ENCODE peak calls at places on chromosomes 1 and 21, in ten cellular contexts. One of them, this sample, is unnamed.

GRCh38 chr1:43582162-43582566 is 51.5 kb downstream of the PTPRF start:
- DNase-seq in HTR-8/SVneo: peak
- DNase-seq in astrocyte of the cerebellum: peak
- DNase-seq in skeletal muscle cell: peak
- DNase-seq in T-helper 1 cell: no peak
- DNase-seq in left lung: peak
- DNase-seq in activated CD8-positive, alpha-beta memory T cell treated with anti-CD3 and anti-CD28 coated beads for 4 hours: peak
- DNase-seq in activated CD4-positive, alpha-beta T cell treated with anti-CD3 and anti-CD28 coated beads, Interleukin-2, amount 50 U/mL, for 24 hours: peak
- DNase-seq in EH: peak
- DNase-seq in T-helper 17 cell: no peak
- DNase-seq in this sample: no peak

GRCh38 chr21:42463861-42464515 is 32.0 kb downstream of the RSPH1 start:
- DNase-seq in skeletal muscle cell: no peak
- DNase-seq in activated CD8-positive, alpha-beta memory T cell treated with anti-CD3 and anti-CD28 coated beads for 4 hours: peak
- DNase-seq in T-helper 17 cell: peak
- DNase-seq in activated CD4-positive, alpha-beta T cell treated with anti-CD3 and anti-CD28 coated beads, Interleukin-2, amount 50 U/mL, for 24 hours: peak
- DNase-seq in left lung: peak
- DNase-seq in T-helper 1 cell: peak
- DNase-seq in astrocyte of the cerebellum: no peak
- DNase-seq in EH: peak
- DNase-seq in HTR-8/SVneo: no peak
- DNase-seq in this sample: peak

GRCh38 chr1:192161974-192162373 is 3.7 kb downstream of the RGS18 start:
- DNase-seq in activated CD8-positive, alpha-beta memory T cell treated with anti-CD3 and anti-CD28 coated beads for 4 hours: no peak
- DNase-seq in left lung: no peak
- DNase-seq in T-helper 1 cell: no peak
- DNase-seq in activated CD4-positive, alpha-beta T cell treated with anti-CD3 and anti-CD28 coated beads, Interleukin-2, amount 50 U/mL, for 24 hours: no peak
- DNase-seq in astrocyte of the cerebellum: no peak
- DNase-seq in T-helper 17 cell: no peak
- DNase-seq in HTR-8/SVneo: no peak
- DNase-seq in skeletal muscle cell: no peak
- DNase-seq in EH: no peak
- DNase-seq in this sample: no peak

GRCh38 chr21:45541221-45542039 is 810 bp downstream of the SLC19A1 start:
- DNase-seq in skeletal muscle cell: no peak
- DNase-seq in astrocyte of the cerebellum: no peak
- DNase-seq in activated CD8-positive, alpha-beta memory T cell treated with anti-CD3 and anti-CD28 coated beads for 4 hours: peak
- DNase-seq in activated CD4-positive, alpha-beta T cell treated with anti-CD3 and anti-CD28 coated beads, Interleukin-2, amount 50 U/mL, for 24 hours: peak
- DNase-seq in HTR-8/SVneo: peak
- DNase-seq in EH: peak
- DNase-seq in left lung: peak
- DNase-seq in T-helper 17 cell: peak
- DNase-seq in T-helper 1 cell: peak
- DNase-seq in this sample: peak

GRCh38 chr1:30919025-30919881 is 10.7 kb upstream of the SDC3 start:
- DNase-seq in skeletal muscle cell: peak
- DNase-seq in EH: peak
- DNase-seq in left lung: no peak
- DNase-seq in astrocyte of the cerebellum: peak
- DNase-seq in T-helper 1 cell: no peak
- DNase-seq in activated CD4-positive, alpha-beta T cell treated with anti-CD3 and anti-CD28 coated beads, Interleukin-2, amount 50 U/mL, for 24 hours: no peak
- DNase-seq in T-helper 17 cell: no peak
- DNase-seq in activated CD8-positive, alpha-beta memory T cell treated with anti-CD3 and anti-CD28 coated beads for 4 hours: no peak
- DNase-seq in HTR-8/SVneo: no peak
- DNase-seq in this sample: no peak

GRCh38 chr1:166925791-166926483 is 49.4 kb downstream of the ILDR2 start:
- DNase-seq in left lung: no peak
- DNase-seq in skeletal muscle cell: peak
- DNase-seq in HTR-8/SVneo: peak
- DNase-seq in activated CD8-positive, alpha-beta memory T cell treated with anti-CD3 and anti-CD28 coated beads for 4 hours: no peak
- DNase-seq in EH: peak
- DNase-seq in astrocyte of the cerebellum: peak
- DNase-seq in T-helper 1 cell: no peak
- DNase-seq in activated CD4-positive, alpha-beta T cell treated with anti-CD3 and anti-CD28 coated beads, Interleukin-2, amount 50 U/mL, for 24 hours: no peak
- DNase-seq in T-helper 17 cell: no peak
- DNase-seq in this sample: no peak

GRCh38 chr1:88801575-88802208 is 89.7 kb downstream of the GTF2B start:
- DNase-seq in T-helper 17 cell: no peak
- DNase-seq in activated CD8-positive, alpha-beta memory T cell treated with anti-CD3 and anti-CD28 coated beads for 4 hours: no peak
- DNase-seq in astrocyte of the cerebellum: no peak
- DNase-seq in HTR-8/SVneo: no peak
- DNase-seq in left lung: no peak
- DNase-seq in activated CD4-positive, alpha-beta T cell treated with anti-CD3 and anti-CD28 coated beads, Interleukin-2, amount 50 U/mL, for 24 hours: no peak
- DNase-seq in skeletal muscle cell: peak
- DNase-seq in T-helper 1 cell: no peak
- DNase-seq in EH: peak
- DNase-seq in this sample: no peak

GRCh38 chr1:44271646-44272045 is 58.4 kb downstream of the DMAP1 start:
- DNase-seq in left lung: no peak
- DNase-seq in HTR-8/SVneo: no peak
- DNase-seq in EH: no peak
- DNase-seq in activated CD4-positive, alpha-beta T cell treated with anti-CD3 and anti-CD28 coated beads, Interleukin-2, amount 50 U/mL, for 24 hours: no peak
- DNase-seq in activated CD8-positive, alpha-beta memory T cell treated with anti-CD3 and anti-CD28 coated beads for 4 hours: no peak
- DNase-seq in T-helper 17 cell: no peak
- DNase-seq in skeletal muscle cell: no peak
- DNase-seq in astrocyte of the cerebellum: no peak
- DNase-seq in T-helper 1 cell: no peak
- DNase-seq in this sample: no peak

GRCh38 chr1:33057095-33057494 is 20.4 kb upstream of the AK2 start:
- DNase-seq in T-helper 1 cell: no peak
- DNase-seq in astrocyte of the cerebellum: no peak
- DNase-seq in T-helper 17 cell: no peak
- DNase-seq in left lung: no peak
- DNase-seq in HTR-8/SVneo: no peak
- DNase-seq in activated CD4-positive, alpha-beta T cell treated with anti-CD3 and anti-CD28 coated beads, Interleukin-2, amount 50 U/mL, for 24 hours: no peak
- DNase-seq in activated CD8-positive, alpha-beta memory T cell treated with anti-CD3 and anti-CD28 coated beads for 4 hours: no peak
- DNase-seq in skeletal muscle cell: no peak
- DNase-seq in EH: no peak
- DNase-seq in this sample: no peak

GRCh38 chr1:183896466-183897026 is 91.6 kb downstream of the RGL1 start:
- DNase-seq in left lung: no peak
- DNase-seq in HTR-8/SVneo: peak
- DNase-seq in skeletal muscle cell: peak
- DNase-seq in activated CD8-positive, alpha-beta memory T cell treated with anti-CD3 and anti-CD28 coated beads for 4 hours: no peak
- DNase-seq in astrocyte of the cerebellum: no peak
- DNase-seq in activated CD4-positive, alpha-beta T cell treated with anti-CD3 and anti-CD28 coated beads, Interleukin-2, amount 50 U/mL, for 24 hours: no peak
- DNase-seq in EH: peak
- DNase-seq in T-helper 1 cell: no peak
- DNase-seq in T-helper 17 cell: no peak
- DNase-seq in this sample: no peak

GRCh38 chr1:11407301-11407994 is 71.5 kb upstream of the DISP3 start:
- DNase-seq in activated CD4-positive, alpha-beta T cell treated with anti-CD3 and anti-CD28 coated beads, Interleukin-2, amount 50 U/mL, for 24 hours: no peak
- DNase-seq in T-helper 1 cell: no peak
- DNase-seq in activated CD8-positive, alpha-beta memory T cell treated with anti-CD3 and anti-CD28 coated beads for 4 hours: no peak
- DNase-seq in EH: no peak
- DNase-seq in HTR-8/SVneo: no peak
- DNase-seq in left lung: no peak
- DNase-seq in T-helper 17 cell: no peak
- DNase-seq in astrocyte of the cerebellum: no peak
- DNase-seq in skeletal muscle cell: no peak
- DNase-seq in this sample: no peak

GRCh38 chr1:178997428-178997827 is 28.3 kb upstream of the FAM20B start:
- DNase-seq in EH: no peak
- DNase-seq in T-helper 1 cell: no peak
- DNase-seq in skeletal muscle cell: no peak
- DNase-seq in T-helper 17 cell: no peak
- DNase-seq in astrocyte of the cerebellum: no peak
- DNase-seq in left lung: no peak
- DNase-seq in activated CD4-positive, alpha-beta T cell treated with anti-CD3 and anti-CD28 coated beads, Interleukin-2, amount 50 U/mL, for 24 hours: no peak
- DNase-seq in activated CD8-positive, alpha-beta memory T cell treated with anti-CD3 and anti-CD28 coated beads for 4 hours: no peak
- DNase-seq in HTR-8/SVneo: no peak
- DNase-seq in this sample: no peak

GRCh38 chr1:107842241-107842640 is 122.7 kb downstream of the VAV3 start:
- DNase-seq in T-helper 1 cell: no peak
- DNase-seq in activated CD8-positive, alpha-beta memory T cell treated with anti-CD3 and anti-CD28 coated beads for 4 hours: no peak
- DNase-seq in astrocyte of the cerebellum: no peak
- DNase-seq in HTR-8/SVneo: no peak
- DNase-seq in T-helper 17 cell: no peak
- DNase-seq in activated CD4-positive, alpha-beta T cell treated with anti-CD3 and anti-CD28 coated beads, Interleukin-2, amount 50 U/mL, for 24 hours: no peak
- DNase-seq in left lung: no peak
- DNase-seq in skeletal muscle cell: no peak
- DNase-seq in EH: no peak
- DNase-seq in this sample: no peak

GRCh38 chr1:64212023-64212422 is 8.6 kb downstream of the UBE2U start:
- DNase-seq in T-helper 1 cell: no peak
- DNase-seq in HTR-8/SVneo: no peak
- DNase-seq in EH: peak
- DNase-seq in T-helper 17 cell: no peak
- DNase-seq in activated CD4-positive, alpha-beta T cell treated with anti-CD3 and anti-CD28 coated beads, Interleukin-2, amount 50 U/mL, for 24 hours: no peak
- DNase-seq in skeletal muscle cell: peak
- DNase-seq in activated CD8-positive, alpha-beta memory T cell treated with anti-CD3 and anti-CD28 coated beads for 4 hours: no peak
- DNase-seq in left lung: no peak
- DNase-seq in astrocyte of the cerebellum: no peak
- DNase-seq in this sample: no peak

GRCh38 chr1:9689011-9689706 is 37.6 kb downstream of the PIK3CD start:
- DNase-seq in T-helper 1 cell: peak
- DNase-seq in T-helper 17 cell: peak
- DNase-seq in HTR-8/SVneo: peak
- DNase-seq in astrocyte of the cerebellum: no peak
- DNase-seq in skeletal muscle cell: no peak
- DNase-seq in EH: peak
- DNase-seq in activated CD8-positive, alpha-beta memory T cell treated with anti-CD3 and anti-CD28 coated beads for 4 hours: peak
- DNase-seq in activated CD4-positive, alpha-beta T cell treated with anti-CD3 and anti-CD28 coated beads, Interleukin-2, amount 50 U/mL, for 24 hours: peak
- DNase-seq in left lung: peak
- DNase-seq in this sample: peak

GRCh38 chr1:81512242-81512641 is 288.5 kb upstream of the ADGRL2 start:
- DNase-seq in EH: no peak
- DNase-seq in T-helper 17 cell: no peak
- DNase-seq in activated CD4-positive, alpha-beta T cell treated with anti-CD3 and anti-CD28 coated beads, Interleukin-2, amount 50 U/mL, for 24 hours: no peak
- DNase-seq in skeletal muscle cell: no peak
- DNase-seq in left lung: no peak
- DNase-seq in T-helper 1 cell: no peak
- DNase-seq in HTR-8/SVneo: no peak
- DNase-seq in astrocyte of the cerebellum: no peak
- DNase-seq in activated CD8-positive, alpha-beta memory T cell treated with anti-CD3 and anti-CD28 coated beads for 4 hours: no peak
- DNase-seq in this sample: no peak

GRCh38 chr1:98323906-98324358 is 337.6 kb upstream of the SNX7 start:
- DNase-seq in HTR-8/SVneo: peak
- DNase-seq in T-helper 1 cell: no peak
- DNase-seq in EH: peak
- DNase-seq in T-helper 17 cell: no peak
- DNase-seq in activated CD4-positive, alpha-beta T cell treated with anti-CD3 and anti-CD28 coated beads, Interleukin-2, amount 50 U/mL, for 24 hours: no peak
- DNase-seq in left lung: peak
- DNase-seq in skeletal muscle cell: peak
- DNase-seq in astrocyte of the cerebellum: peak
- DNase-seq in activated CD8-positive, alpha-beta memory T cell treated with anti-CD3 and anti-CD28 coated beads for 4 hours: peak
- DNase-seq in this sample: no peak

GRCh38 chr1:17289756-17290155 is 18.2 kb upstream of the PADI4 start:
- DNase-seq in astrocyte of the cerebellum: peak
- DNase-seq in T-helper 17 cell: no peak
- DNase-seq in activated CD8-positive, alpha-beta memory T cell treated with anti-CD3 and anti-CD28 coated beads for 4 hours: no peak
- DNase-seq in skeletal muscle cell: peak
- DNase-seq in left lung: no peak
- DNase-seq in EH: peak
- DNase-seq in HTR-8/SVneo: no peak
- DNase-seq in activated CD4-positive, alpha-beta T cell treated with anti-CD3 and anti-CD28 coated beads, Interleukin-2, amount 50 U/mL, for 24 hours: no peak
- DNase-seq in T-helper 1 cell: no peak
- DNase-seq in this sample: no peak

GRCh38 chr1:52668711-52669110 is 29.4 kb downstream of the COA7 start:
- DNase-seq in EH: peak
- DNase-seq in activated CD8-positive, alpha-beta memory T cell treated with anti-CD3 and anti-CD28 coated beads for 4 hours: no peak
- DNase-seq in HTR-8/SVneo: no peak
- DNase-seq in activated CD4-positive, alpha-beta T cell treated with anti-CD3 and anti-CD28 coated beads, Interleukin-2, amount 50 U/mL, for 24 hours: no peak
- DNase-seq in T-helper 17 cell: no peak
- DNase-seq in skeletal muscle cell: no peak
- DNase-seq in left lung: no peak
- DNase-seq in T-helper 1 cell: no peak
- DNase-seq in astrocyte of the cerebellum: no peak
- DNase-seq in this sample: no peak

GRCh38 chr1:4976859-4977440 is 322.5 kb downstream of the AJAP1 start:
- DNase-seq in activated CD4-positive, alpha-beta T cell treated with anti-CD3 and anti-CD28 coated beads, Interleukin-2, amount 50 U/mL, for 24 hours: no peak
- DNase-seq in skeletal muscle cell: no peak
- DNase-seq in T-helper 17 cell: no peak
- DNase-seq in astrocyte of the cerebellum: no peak
- DNase-seq in HTR-8/SVneo: no peak
- DNase-seq in activated CD8-positive, alpha-beta memory T cell treated with anti-CD3 and anti-CD28 coated beads for 4 hours: no peak
- DNase-seq in T-helper 1 cell: no peak
- DNase-seq in left lung: no peak
- DNase-seq in EH: no peak
- DNase-seq in this sample: no peak

GRCh38 chr1:85683292-85684025 is 24.8 kb downstream of the ZNHIT6 start:
- DNase-seq in astrocyte of the cerebellum: no peak
- DNase-seq in activated CD4-positive, alpha-beta T cell treated with anti-CD3 and anti-CD28 coated beads, Interleukin-2, amount 50 U/mL, for 24 hours: no peak
- DNase-seq in T-helper 1 cell: no peak
- DNase-seq in T-helper 17 cell: no peak
- DNase-seq in activated CD8-positive, alpha-beta memory T cell treated with anti-CD3 and anti-CD28 coated beads for 4 hours: no peak
- DNase-seq in HTR-8/SVneo: no peak
- DNase-seq in left lung: no peak
- DNase-seq in skeletal muscle cell: no peak
- DNase-seq in EH: peak
- DNase-seq in this sample: no peak

GRCh38 chr1:218371927-218372672 is 27.0 kb downstream of the TGFB2 start:
- DNase-seq in EH: peak
- DNase-seq in activated CD4-positive, alpha-beta T cell treated with anti-CD3 and anti-CD28 coated beads, Interleukin-2, amount 50 U/mL, for 24 hours: no peak
- DNase-seq in HTR-8/SVneo: no peak
- DNase-seq in left lung: no peak
- DNase-seq in activated CD8-positive, alpha-beta memory T cell treated with anti-CD3 and anti-CD28 coated beads for 4 hours: no peak
- DNase-seq in skeletal muscle cell: no peak
- DNase-seq in astrocyte of the cerebellum: peak
- DNase-seq in T-helper 17 cell: no peak
- DNase-seq in T-helper 1 cell: no peak
- DNase-seq in this sample: no peak

GRCh38 chr1:19463204-19463803 is 22.0 kb downstream of the CAPZB start:
- DNase-seq in T-helper 1 cell: peak
- DNase-seq in skeletal muscle cell: no peak
- DNase-seq in activated CD4-positive, alpha-beta T cell treated with anti-CD3 and anti-CD28 coated beads, Interleukin-2, amount 50 U/mL, for 24 hours: no peak
- DNase-seq in HTR-8/SVneo: no peak
- DNase-seq in EH: no peak
- DNase-seq in left lung: no peak
- DNase-seq in T-helper 17 cell: peak
- DNase-seq in activated CD8-positive, alpha-beta memory T cell treated with anti-CD3 and anti-CD28 coated beads for 4 hours: peak
- DNase-seq in astrocyte of the cerebellum: no peak
- DNase-seq in this sample: no peak

GRCh38 chr1:157862114-157863070 is 20.8 kb upstream of the CD5L start:
- DNase-seq in skeletal muscle cell: no peak
- DNase-seq in T-helper 17 cell: no peak
- DNase-seq in EH: no peak
- DNase-seq in activated CD4-positive, alpha-beta T cell treated with anti-CD3 and anti-CD28 coated beads, Interleukin-2, amount 50 U/mL, for 24 hours: no peak
- DNase-seq in left lung: no peak
- DNase-seq in HTR-8/SVneo: no peak
- DNase-seq in astrocyte of the cerebellum: no peak
- DNase-seq in activated CD8-positive, alpha-beta memory T cell treated with anti-CD3 and anti-CD28 coated beads for 4 hours: no peak
- DNase-seq in T-helper 1 cell: no peak
- DNase-seq in this sample: no peak

GRCh38 chr1:32201011-32201855 is 838 bp downstream of the CCDC28B start:
- DNase-seq in left lung: peak
- DNase-seq in T-helper 1 cell: peak
- DNase-seq in activated CD8-positive, alpha-beta memory T cell treated with anti-CD3 and anti-CD28 coated beads for 4 hours: peak
- DNase-seq in T-helper 17 cell: peak
- DNase-seq in EH: peak
- DNase-seq in skeletal muscle cell: no peak
- DNase-seq in HTR-8/SVneo: peak
- DNase-seq in activated CD4-positive, alpha-beta T cell treated with anti-CD3 and anti-CD28 coated beads, Interleukin-2, amount 50 U/mL, for 24 hours: peak
- DNase-seq in astrocyte of the cerebellum: no peak
- DNase-seq in this sample: peak